ENCODE peak calls at places on chromosomes 1 and 21, in six cellular contexts. M, C, X, L, B and W are unnamed samples.
A peak's percentile ranks its signal among the peaks of the same experiment; 100 is the strongest.

GRCh38 chr1:224607220-224608148 is 8.6 kb upstream of the CNIH3 start:
- DNase-seq in M (no peak), C (no peak), X (no peak), L (no peak), B (no peak), W (no peak)

GRCh38 chr1:50637460-50637859 is 214.2 kb upstream of the DMRTA2 start:
- DNase-seq in M (no peak), C (no peak), X (no peak), L (no peak), B (no peak), W (no peak)

GRCh38 chr1:61757945-61758344 is 15.7 kb downstream of the PATJ start:
- DNase-seq in M (no peak), C (no peak), X (no peak), L (no peak), B (no peak), W (no peak)

GRCh38 chr21:34199121-34199910 is 125.9 kb downstream of the MRPS6 start:
- DNase-seq in M (no peak), C (no peak), X (no peak), L (no peak), B (no peak), W (no peak)

GRCh38 chr1:68442822-68443556 is 6.8 kb downstream of the RPE65 start:
- DNase-seq in M (no peak), C (peak; percentile 27), X (peak; percentile 7), L (no peak), B (peak; percentile 53), W (no peak)

GRCh38 chr1:171743014-171743870 is 1.4 kb upstream of the VAMP4 start:
- DNase-seq in M (no peak), C (no peak), X (peak; percentile 37), L (no peak), B (peak; percentile 56), W (no peak)

GRCh38 chr21:45763506-45763905 is 120.0 kb downstream of the PCBP3 start:
- DNase-seq in M (no peak), C (no peak), X (no peak), L (no peak), B (no peak), W (no peak)

GRCh38 chr21:42883921-42884320 is 4.6 kb upstream of the WDR4 start:
- DNase-seq in M (no peak), C (no peak), X (no peak), L (no peak), B (no peak), W (no peak)

GRCh38 chr1:228140724-228141081 is 624 bp downstream of the GUK1 start:
- DNase-seq in M (no peak), C (no peak), X (no peak), L (no peak), B (no peak), W (no peak)

GRCh38 chr1:182095946-182096345 is 34.4 kb upstream of the ZNF648 start:
- DNase-seq in M (no peak), C (no peak), X (no peak), L (no peak), B (no peak), W (no peak)

GRCh38 chr1:21672478-21673276 is 3.5 kb upstream of the RAP1GAP start:
- DNase-seq in M (no peak), C (no peak), X (no peak), L (no peak), B (no peak), W (no peak)

GRCh38 chr1:81351864-81352263 is 448.9 kb upstream of the ADGRL2 start:
- DNase-seq in M (no peak), C (no peak), X (no peak), L (no peak), B (no peak), W (no peak)

GRCh38 chr1:68977211-68977610 is 480.3 kb upstream of the DEPDC1 start:
- DNase-seq in M (no peak), C (no peak), X (no peak), L (no peak), B (no peak), W (no peak)

GRCh38 chr1:202018226-202018475 is 7.8 kb downstream of the ELF3 start:
- DNase-seq in M (no peak), C (no peak), X (no peak), L (no peak), B (no peak), W (no peak)

GRCh38 chr1:225958041-225958440 is 17.0 kb upstream of the LEFTY2 start:
- DNase-seq in M (no peak), C (no peak), X (no peak), L (no peak), B (no peak), W (no peak)

GRCh38 chr1:17165823-17166222 is 39.1 kb upstream of the PADI1 start:
- DNase-seq in M (no peak), C (no peak), X (no peak), L (peak; percentile 15), B (no peak), W (no peak)

GRCh38 chr1:22048351-22049192 is 3.9 kb upstream of the CDC42 start:
- DNase-seq in M (no peak), C (no peak), X (no peak), L (no peak), B (no peak), W (peak; percentile 27)

GRCh38 chr1:246800800-246801199 is 76.6 kb downstream of the SCCPDH start:
- DNase-seq in M (no peak), C (no peak), X (no peak), L (no peak), B (no peak), W (no peak)

GRCh38 chr1:6108937-6109636 is 63.4 kb downstream of the KCNAB2 start:
- DNase-seq in M (peak; percentile 74), C (no peak), X (peak; percentile 32), L (no peak), B (peak; percentile 39), W (peak; percentile 67)

GRCh38 chr1:18941221-18942141 is 15.0 kb downstream of the IFFO2 start:
- DNase-seq in M (no peak), C (no peak), X (no peak), L (no peak), B (peak; percentile 63), W (no peak)

GRCh38 chr21:34822957-34823356 is 154.2 kb downstream of the CLIC6 start:
- DNase-seq in M (no peak), C (no peak), X (no peak), L (no peak), B (no peak), W (no peak)

GRCh38 chr1:220367833-220368232 is 95.6 kb upstream of the RAB3GAP2 start:
- DNase-seq in M (no peak), C (no peak), X (no peak), L (no peak), B (no peak), W (no peak)
- TF ChIP-seq POLR2A in M (no peak), C (no peak), X (no peak), L (no peak), B (no peak), W (no peak)

DNA sequence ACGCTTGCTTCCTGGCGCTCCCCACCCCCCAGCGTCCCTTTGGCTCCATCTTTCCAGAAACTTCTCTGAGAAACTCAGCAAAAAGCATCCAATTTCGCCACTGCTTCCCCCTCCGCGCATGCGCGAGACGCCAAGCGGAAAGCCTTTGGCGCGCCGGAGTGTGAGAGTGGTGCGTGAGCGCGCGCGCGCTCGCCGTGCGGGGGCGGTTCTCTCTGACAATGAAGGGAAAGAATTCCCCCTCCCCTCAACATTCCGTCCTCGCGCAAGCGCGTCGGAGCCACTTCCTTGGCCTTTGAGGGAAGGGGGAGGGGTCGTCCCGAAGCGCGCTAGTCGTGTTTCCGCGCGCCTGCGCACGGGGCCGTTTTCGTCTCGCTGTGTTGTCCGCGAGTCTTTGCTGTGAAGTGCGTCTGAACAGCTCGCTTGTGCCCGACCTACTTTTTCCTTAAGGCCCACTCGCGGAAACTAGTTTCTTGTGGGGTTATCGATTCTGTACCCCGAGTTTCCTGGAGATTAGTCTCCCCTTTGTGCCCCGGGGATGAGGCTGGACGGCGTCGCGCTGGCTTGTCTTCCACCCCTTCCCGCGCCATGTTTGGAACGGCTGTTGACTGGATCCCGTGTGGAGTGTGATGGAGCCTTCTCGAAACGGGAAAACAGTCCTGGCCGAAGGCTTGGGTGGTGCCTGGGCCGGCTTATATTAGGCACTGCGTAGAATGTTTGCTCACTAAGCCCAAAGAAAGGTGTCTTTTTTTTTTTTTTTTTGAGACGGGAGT is 11.6 kb upstream of the SPEN start:
- DNase-seq in M (peak; percentile 79), C (peak; percentile 99), X (peak; percentile 100), L (peak; percentile 99), B (peak; percentile 100), W (peak; percentile 76)
- TF ChIP-seq POLR2AphosphoS5 in M (peak; percentile 1), C (peak; percentile 97), X (peak; percentile 90), L (peak; percentile 10), B (no peak), W (peak; percentile 82)

DNA sequence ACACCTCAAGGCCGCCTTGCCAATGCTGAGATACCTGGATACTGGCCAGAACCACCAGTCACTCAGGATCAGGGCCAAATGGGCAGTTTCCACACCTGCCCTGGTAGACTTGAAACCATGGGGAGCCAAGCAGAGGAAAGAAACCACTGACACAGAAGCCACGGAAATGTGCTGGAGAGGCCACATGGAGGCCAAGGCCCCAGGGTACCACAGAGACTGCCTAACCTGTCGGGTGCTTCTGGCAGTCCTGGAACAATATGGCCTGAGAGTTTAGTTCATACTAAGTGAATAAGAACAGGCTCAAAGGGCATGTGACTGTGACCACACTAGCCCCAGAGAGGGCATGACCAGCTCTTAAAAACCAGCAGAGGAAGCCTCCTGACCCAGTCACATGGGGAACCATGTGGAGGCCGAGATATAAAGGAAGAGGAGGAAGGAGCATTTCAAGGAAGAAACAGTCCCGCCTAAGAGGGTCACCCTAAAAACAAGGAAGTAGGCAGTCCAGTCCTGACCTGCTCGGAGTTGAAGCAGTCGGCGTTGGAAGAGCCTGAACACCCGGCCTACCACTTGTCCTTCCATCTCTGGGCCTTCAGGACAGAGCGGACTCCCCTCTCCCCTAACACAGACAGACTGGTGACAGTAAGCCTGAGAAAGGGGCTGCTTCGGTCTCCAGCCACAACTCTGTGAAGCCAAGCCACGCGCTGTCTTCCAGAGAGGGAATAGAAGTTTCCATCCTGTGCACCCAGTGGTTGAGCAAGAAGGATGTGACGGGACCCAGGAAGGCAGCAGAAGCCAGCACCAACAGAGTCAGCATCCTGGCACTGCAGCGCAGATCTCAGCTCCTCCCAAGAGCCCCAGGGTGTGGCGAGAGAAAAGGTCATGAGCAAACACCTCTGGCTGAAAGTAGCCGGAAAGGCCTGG is at the start of gene DENND2D:
- DNase-seq in M (no peak), C (peak; percentile 88), X (peak; percentile 71), L (no peak), B (no peak), W (no peak)
- TF ChIP-seq POLR2A in M (no peak), C (no peak), X (peak; percentile 64), L (peak; percentile 72), B (no peak), W (no peak)

GRCh38 chr1:177170756-177171535 is at the start of gene BRINP2:
- DNase-seq in M (no peak), C (peak; percentile 56), X (peak; percentile 15), L (no peak), B (peak; percentile 47), W (peak; percentile 23)
- TF ChIP-seq POLR2AphosphoS5 in M (no peak), C (no peak), X (no peak), L (no peak), B (no peak), W (no peak)

DNA sequence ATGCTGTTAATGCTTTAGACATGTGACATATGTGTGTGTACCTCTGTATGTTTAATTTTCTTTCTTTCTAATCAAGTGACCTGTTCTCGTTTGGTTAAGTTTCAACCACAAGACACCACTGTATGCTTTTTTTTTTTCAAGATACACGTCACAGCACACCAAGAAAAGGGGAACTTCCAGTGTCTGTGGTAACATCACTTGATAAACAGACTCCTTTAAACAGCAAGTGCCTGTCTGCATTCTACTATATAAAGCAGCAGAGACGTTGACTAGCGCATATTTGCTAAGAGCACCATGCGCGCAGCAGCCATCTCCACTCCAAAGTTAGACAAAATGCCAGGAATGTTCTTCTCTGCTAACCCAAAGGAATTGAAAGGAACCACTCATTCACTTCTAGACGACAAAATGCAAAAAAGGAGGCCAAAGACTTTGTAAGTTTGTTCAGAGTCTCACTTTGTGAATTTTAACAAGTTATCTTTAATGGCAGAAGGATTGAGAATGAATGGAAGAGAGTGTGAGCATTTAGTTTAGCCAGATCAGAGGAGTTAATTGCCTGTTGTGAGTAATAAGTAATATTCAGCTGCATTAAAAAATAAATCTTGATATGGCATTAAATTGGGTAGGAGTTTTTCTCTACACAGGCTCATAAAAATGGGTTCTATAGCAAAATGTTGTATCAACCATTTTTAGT is at the start of gene RGS1:
- DNase-seq in M (no peak), C (peak; percentile 56), X (peak; percentile 76), L (no peak), B (no peak), W (no peak)
- TF ChIP-seq POLR2A in M (peak; percentile 100), C (peak; percentile 84), X (peak; percentile 95), L (peak; percentile 83), B (no peak), W (peak; percentile 100)